ENCODE peak calls at places on chromosome 1, in six cellular contexts. Y is K562, S is H1, P is HepG2, X is SK-N-SH, N is GM12878. J is an unnamed sample.

GRCh38 chr1:154972517-154973343 is 1.8 kb upstream of the CKS1B start:
- DNase-seq in Y (no peak), S (peak; percentile 95), P (peak; percentile 95), X (no peak), N (no peak), J (no peak)

GRCh38 chr1:114334297-114334696 is 176.7 kb downstream of the TRIM33 start:
- DNase-seq in Y (no peak), S (no peak), P (no peak), X (no peak), N (no peak), J (no peak)

GRCh38 chr1:15352122-15352957 is 57.3 kb upstream of the EFHD2 start:
- DNase-seq in Y (peak; percentile 60), S (no peak), P (peak; percentile 80), X (no peak), N (no peak), J (no peak)

GRCh38 chr1:187999973-188000372 is 1171.2 kb downstream of the PLA2G4A start:
- DNase-seq in Y (no peak), S (no peak), P (no peak), X (no peak), N (no peak), J (no peak)

GRCh38 chr1:174165471-174166137 is 6.3 kb downstream of the RABGAP1L start:
- DNase-seq in Y (no peak), S (no peak), P (no peak), X (no peak), N (no peak), J (no peak)

GRCh38 chr1:88802950-88803349 is 88.4 kb downstream of the GTF2B start:
- DNase-seq in Y (no peak), S (no peak), P (no peak), X (no peak), N (no peak), J (no peak)

GRCh38 chr1:197444754-197445153 is 176.7 kb downstream of the CRB1 start:
- DNase-seq in Y (no peak), S (no peak), P (no peak), X (no peak), N (no peak), J (no peak)

GRCh38 chr1:7250176-7250575 is 464.9 kb downstream of the CAMTA1 start:
- DNase-seq in Y (no peak), S (no peak), P (no peak), X (no peak), N (no peak), J (no peak)

GRCh38 chr1:83097715-83098613 is 901.0 kb downstream of the TTLL7 start:
- DNase-seq in Y (no peak), S (no peak), P (no peak), X (no peak), N (no peak), J (no peak)

GRCh38 chr1:82388679-82389078 is 587.9 kb downstream of the ADGRL2 start:
- DNase-seq in Y (no peak), S (no peak), P (no peak), X (no peak), N (no peak), J (no peak)

GRCh38 chr1:42043182-42043581 is 110.0 kb upstream of the GUCA2B start:
- DNase-seq in Y (no peak), S (no peak), P (no peak), X (peak; percentile 26), N (no peak), J (no peak)

GRCh38 chr1:89454845-89455521 is 69.6 kb upstream of the LRRC8B start:
- DNase-seq in Y (peak; percentile 35), S (no peak), P (peak; percentile 23), X (peak; percentile 61), N (no peak), J (peak; percentile 61)

GRCh38 chr1:23743287-23744052 is at the start of gene ELOA:
- DNase-seq in Y (peak; percentile 97), S (peak; percentile 23), P (peak; percentile 35), X (peak; percentile 99), N (no peak), J (peak; percentile 79)

DNA sequence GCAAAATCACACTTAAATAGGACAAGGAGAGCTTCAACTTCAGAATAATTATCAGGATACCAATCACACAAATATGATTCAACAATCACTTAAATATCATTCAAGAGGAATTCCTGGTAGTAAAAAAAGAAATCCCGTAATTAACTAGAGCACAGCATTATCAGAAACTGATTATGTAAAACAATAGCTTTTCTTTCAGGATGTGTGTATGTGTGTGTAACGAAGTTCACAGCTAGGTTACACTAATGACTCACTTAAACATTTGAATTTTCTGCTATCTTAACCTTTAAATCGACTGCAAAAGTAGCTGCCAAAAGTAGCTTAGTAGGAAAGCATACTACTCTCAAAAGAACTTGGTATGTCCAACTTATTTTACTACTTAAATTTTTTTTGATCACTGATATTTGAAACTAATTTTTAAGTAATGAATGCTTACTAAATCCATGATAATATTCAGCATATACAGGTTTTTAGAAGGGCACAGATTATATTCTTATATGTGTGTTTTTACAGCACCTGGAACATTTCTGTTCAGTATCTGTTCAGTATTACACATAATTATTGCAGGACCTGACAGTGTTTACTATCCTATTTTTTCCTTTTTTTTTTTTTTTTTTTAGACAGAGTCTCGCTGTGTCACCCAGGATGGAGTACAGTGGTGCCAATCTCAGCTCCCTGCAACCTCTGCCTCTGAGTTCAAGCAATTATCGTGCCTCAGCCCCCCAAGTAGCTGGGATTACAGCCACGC is 4.2 kb downstream of the RERE start:
- DNase-seq in Y (no peak), S (no peak), P (no peak), X (no peak), N (no peak), J (no peak)
- TF ChIP-seq GABPA in Y (no peak), S (no peak), P (no peak), X (no peak), N (no peak), J (no peak)

GRCh38 chr1:182111496-182111895 is 50.0 kb upstream of the ZNF648 start:
- DNase-seq in Y (no peak), S (no peak), P (no peak), X (no peak), N (no peak), J (no peak)

GRCh38 chr1:182110635-182111034 is 49.1 kb upstream of the ZNF648 start:
- DNase-seq in Y (no peak), S (no peak), P (no peak), X (no peak), N (no peak), J (no peak)

GRCh38 chr1:182109780-182110179 is 48.3 kb upstream of the ZNF648 start:
- DNase-seq in Y (no peak), S (no peak), P (no peak), X (no peak), N (no peak), J (no peak)

GRCh38 chr1:182102042-182102416 is 40.5 kb upstream of the ZNF648 start:
- DNase-seq in Y (no peak), S (no peak), P (no peak), X (no peak), N (no peak), J (no peak)

DNA sequence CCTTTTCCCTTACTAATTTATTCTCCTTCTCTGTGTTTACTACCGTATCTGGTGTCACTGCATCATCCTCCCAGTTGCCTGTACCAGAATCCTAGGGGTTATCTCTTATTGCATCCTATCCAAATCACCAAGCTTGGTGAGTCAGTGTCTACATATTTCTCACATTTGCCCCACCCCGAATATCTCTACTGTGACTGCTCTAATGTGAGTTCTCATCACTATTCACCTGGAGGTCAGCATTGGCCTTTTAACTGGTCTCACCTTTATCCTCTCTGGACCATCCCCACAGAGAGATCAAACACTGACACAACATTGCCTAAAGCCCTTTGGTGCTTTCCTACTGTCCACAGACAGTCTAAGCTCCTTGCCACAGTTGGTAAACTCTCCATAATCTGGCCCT is 45.7 kb upstream of the ZNF648 start:
- DNase-seq in Y (no peak), S (no peak), P (no peak), X (no peak), N (no peak), J (no peak)
- TF ChIP-seq GABPA in Y (no peak), S (no peak), P (no peak), X (no peak), N (no peak), J (no peak)

GRCh38 chr1:238652346-238652968 is 733.9 kb upstream of the CHRM3 start:
- DNase-seq in Y (no peak), S (no peak), P (no peak), X (no peak), N (no peak), J (no peak)

GRCh38 chr1:238647877-238648276 is 738.5 kb upstream of the CHRM3 start:
- DNase-seq in Y (no peak), S (peak; percentile 84), P (no peak), X (no peak), N (no peak), J (no peak)

GRCh38 chr1:238648296-238648695 is 738.1 kb upstream of the CHRM3 start:
- DNase-seq in Y (no peak), S (no peak), P (no peak), X (no peak), N (no peak), J (no peak)

GRCh38 chr1:238648756-238649155 is 737.6 kb upstream of the CHRM3 start:
- DNase-seq in Y (no peak), S (no peak), P (no peak), X (no peak), N (no peak), J (no peak)

GRCh38 chr1:238649200-238649599 is 737.2 kb upstream of the CHRM3 start:
- DNase-seq in Y (no peak), S (no peak), P (no peak), X (no peak), N (no peak), J (no peak)
- TF ChIP-seq GABPA in Y (no peak), S (no peak), P (no peak), X (no peak), N (no peak), J (no peak)

GRCh38 chr1:185352067-185352466 is 35.0 kb upstream of the IVNS1ABP start:
- DNase-seq in Y (peak; percentile 25), S (no peak), P (no peak), X (no peak), N (no peak), J (no peak)
- TF ChIP-seq GABPA in Y (no peak), S (no peak), P (no peak), X (no peak), N (no peak), J (no peak)

DNA sequence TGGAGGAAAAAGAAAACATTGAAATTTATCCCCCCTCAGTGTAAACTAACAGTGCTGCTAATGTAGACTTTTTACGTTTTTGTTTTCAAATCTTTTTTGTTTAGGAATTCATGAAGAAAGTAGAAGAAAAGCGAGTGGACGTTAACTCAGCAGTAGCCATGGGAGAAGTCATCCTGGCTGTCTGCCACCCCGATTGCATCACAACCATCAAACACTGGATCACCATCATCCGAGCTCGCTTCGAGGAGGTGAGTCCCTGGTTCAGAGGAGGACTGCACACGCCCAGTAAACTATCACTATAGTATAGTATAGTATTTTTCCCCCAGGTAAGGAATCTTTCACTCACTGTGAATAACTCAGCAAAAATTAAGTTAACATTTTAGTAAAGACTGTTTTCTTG is 37.8 kb upstream of the BMP8A start:
- DNase-seq in Y (no peak), S (no peak), P (no peak), X (no peak), N (no peak), J (no peak)
- TF ChIP-seq GABPA in Y (no peak), S (no peak), P (no peak), X (no peak), N (no peak), J (no peak)

GRCh38 chr1:241235236-241235897 is 121.6 kb downstream of the RGS7 start:
- DNase-seq in Y (no peak), S (no peak), P (no peak), X (peak; percentile 34), N (no peak), J (no peak)

GRCh38 chr1:241240084-241240483 is 116.9 kb downstream of the RGS7 start:
- DNase-seq in Y (no peak), S (no peak), P (no peak), X (no peak), N (no peak), J (no peak)

GRCh38 chr1:241237873-241238272 is 119.1 kb downstream of the RGS7 start:
- DNase-seq in Y (no peak), S (no peak), P (no peak), X (no peak), N (no peak), J (no peak)
- TF ChIP-seq GABPA in Y (no peak), S (no peak), P (no peak), X (no peak), N (no peak), J (no peak)